ENCODE peak calls at places on chromosomes 6 and 20, in four cellular contexts. R is brain microvascular endothelial cell, M is neural progenitor cell, P is WTC11. F is an unnamed sample.

GRCh38 chr6:5619249-5619648 is 357.9 kb downstream of the FARS2 start:
- DNase-seq in R (no peak), M (no peak), P (no peak), F (no peak)

GRCh38 chr6:169456840-169457239 is 203.2 kb upstream of the THBS2 start:
- DNase-seq in R (no peak), M (no peak), P (no peak), F (no peak)

GRCh38 chr6:10385512-10386132 is 29.3 kb downstream of the TFAP2A start:
- DNase-seq in R (no peak), M (peak; percentile 50), P (peak; percentile 57), F (peak; percentile 28)

GRCh38 chr6:29924731-29925130 is 17.6 kb upstream of the HLA-A start:
- DNase-seq in R (no peak), M (no peak), P (no peak), F (no peak)

GRCh38 chr6:128251445-128251844 is 269.0 kb downstream of the PTPRK start:
- DNase-seq in R (no peak), M (no peak), P (no peak), F (no peak)

GRCh38 chr6:1832844-1833787 is 223.4 kb downstream of the FOXC1 start:
- DNase-seq in R (peak; percentile 13), M (no peak), P (no peak), F (peak; percentile 42)

GRCh38 chr20:19572031-19572430 is 186.0 kb upstream of the RIN2 start:
- DNase-seq in R (no peak), M (no peak), P (no peak), F (no peak)

GRCh38 chr6:56193846-56194245 is 53.5 kb downstream of the COL21A1 start:
- DNase-seq in R (peak; percentile 41), M (no peak), P (no peak), F (no peak)

GRCh38 chr6:7914991-7915789 is 4.6 kb upstream of the TXNDC5 start:
- DNase-seq in R (peak; percentile 89), M (no peak), P (no peak), F (no peak)

GRCh38 chr20:54069501-54069971 is 858 bp downstream of the BCAS1 start:
- DNase-seq in R (no peak), M (peak; percentile 16), P (no peak), F (no peak)

GRCh38 chr6:71446084-71446869 is 157.7 kb downstream of the OGFRL1 start:
- DNase-seq in R (no peak), M (no peak), P (no peak), F (no peak)

GRCh38 chr6:23137596-23137995 is 568.2 kb downstream of the HDGFL1 start:
- DNase-seq in R (peak; percentile 35), M (no peak), P (no peak), F (no peak)

GRCh38 chr6:49269190-49269589 is 193.9 kb downstream of the MMUT start:
- DNase-seq in R (no peak), M (no peak), P (no peak), F (no peak)

GRCh38 chr20:63641792-63642517 is 11.3 kb downstream of the STMN3 start:
- DNase-seq in R (peak; percentile 54), M (peak; percentile 95), P (peak; percentile 97), F (peak; percentile 97)

GRCh38 chr20:63633732-63634131 is 6.8 kb upstream of the GMEB2 start:
- DNase-seq in R (no peak), M (no peak), P (no peak), F (no peak)

GRCh38 chr6:141484726-141485125 is 648.0 kb upstream of the GJE1 start:
- DNase-seq in R (no peak), M (no peak), P (no peak), F (no peak)

GRCh38 chr6:9520417-9521151 is 894.3 kb downstream of the TFAP2A start:
- DNase-seq in R (peak; percentile 84), M (no peak), P (no peak), F (no peak)

GRCh38 chr20:18957328-18957727 is 143.7 kb downstream of the SCP2D1 start:
- DNase-seq in R (no peak), M (no peak), P (no peak), F (no peak)

GRCh38 chr6:96836579-96837137 is 619 bp downstream of the GPR63 start:
- DNase-seq in R (peak; percentile 14), M (peak; percentile 50), P (no peak), F (no peak)
- TF ChIP-seq CTCF in R (no peak), M (no peak), P (no peak), F (no peak)

GRCh38 chr6:135867332-135867731 is 15.8 kb downstream of the PDE7B start:
- DNase-seq in R (no peak), M (no peak), P (no peak), F (no peak)
- TF ChIP-seq CTCF in R (no peak), M (no peak), P (no peak), F (no peak)

DNA sequence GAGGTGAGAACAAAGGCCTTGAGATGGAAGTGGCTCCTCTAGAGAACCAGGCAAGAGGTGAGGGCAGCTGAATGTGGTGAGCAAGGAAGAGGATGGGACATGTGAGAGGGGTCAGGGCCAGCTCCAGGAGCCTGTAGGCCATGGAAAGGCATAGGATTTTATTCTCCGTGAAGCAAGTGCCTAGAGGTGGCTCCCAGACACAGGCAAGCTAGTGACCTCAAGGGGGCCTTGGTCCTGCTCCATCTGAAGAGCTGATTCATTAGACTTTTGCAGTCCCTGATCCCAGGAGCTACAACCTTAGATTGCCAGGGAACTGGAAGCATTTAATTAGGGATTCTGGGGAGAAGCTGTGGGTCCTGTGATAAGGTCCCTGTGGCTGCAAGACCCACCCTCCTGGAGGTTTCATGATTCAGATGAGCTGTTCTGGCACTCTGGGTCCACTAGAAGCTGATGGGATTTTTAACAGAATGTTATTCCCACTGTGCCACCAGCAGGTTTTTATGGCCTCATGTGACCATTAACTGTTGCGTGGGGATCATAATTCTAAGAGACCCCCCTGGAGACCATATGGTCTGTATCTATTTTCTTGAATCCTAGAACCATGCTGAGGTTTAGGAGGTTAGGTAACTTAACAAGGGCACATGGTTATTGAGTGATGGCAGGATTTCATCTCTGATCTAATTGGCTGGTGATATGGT is 90.5 kb downstream of the ELOVL5 start:
- DNase-seq in R (no peak), M (no peak), P (no peak), F (no peak)
- TF ChIP-seq CTCF in R (no peak), M (no peak), P (no peak), F (no peak)

DNA sequence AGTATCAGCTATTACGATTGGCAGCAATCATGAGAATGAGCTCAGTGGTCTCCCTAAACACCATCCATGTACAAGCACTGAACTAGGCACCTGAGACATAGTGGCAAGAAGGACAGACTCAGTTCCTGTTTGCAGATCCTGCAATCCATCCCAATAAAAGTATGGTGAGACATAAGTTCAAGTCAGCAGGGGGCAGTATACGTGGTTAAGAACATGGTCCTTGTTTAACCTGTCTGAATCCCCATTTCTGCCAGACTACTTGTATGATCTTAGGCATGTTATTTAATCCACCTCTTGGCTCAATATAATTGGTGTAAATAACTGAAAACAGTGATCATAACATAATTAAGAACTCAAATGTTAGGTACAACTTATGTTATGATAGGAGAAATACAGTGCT is 33.2 kb upstream of the PNISR start:
- DNase-seq in R (peak; percentile 36), M (peak; percentile 51), P (no peak), F (no peak)
- TF ChIP-seq CTCF in R (peak; percentile 47), M (peak; percentile 48), P (peak; percentile 35), F (no peak)

DNA sequence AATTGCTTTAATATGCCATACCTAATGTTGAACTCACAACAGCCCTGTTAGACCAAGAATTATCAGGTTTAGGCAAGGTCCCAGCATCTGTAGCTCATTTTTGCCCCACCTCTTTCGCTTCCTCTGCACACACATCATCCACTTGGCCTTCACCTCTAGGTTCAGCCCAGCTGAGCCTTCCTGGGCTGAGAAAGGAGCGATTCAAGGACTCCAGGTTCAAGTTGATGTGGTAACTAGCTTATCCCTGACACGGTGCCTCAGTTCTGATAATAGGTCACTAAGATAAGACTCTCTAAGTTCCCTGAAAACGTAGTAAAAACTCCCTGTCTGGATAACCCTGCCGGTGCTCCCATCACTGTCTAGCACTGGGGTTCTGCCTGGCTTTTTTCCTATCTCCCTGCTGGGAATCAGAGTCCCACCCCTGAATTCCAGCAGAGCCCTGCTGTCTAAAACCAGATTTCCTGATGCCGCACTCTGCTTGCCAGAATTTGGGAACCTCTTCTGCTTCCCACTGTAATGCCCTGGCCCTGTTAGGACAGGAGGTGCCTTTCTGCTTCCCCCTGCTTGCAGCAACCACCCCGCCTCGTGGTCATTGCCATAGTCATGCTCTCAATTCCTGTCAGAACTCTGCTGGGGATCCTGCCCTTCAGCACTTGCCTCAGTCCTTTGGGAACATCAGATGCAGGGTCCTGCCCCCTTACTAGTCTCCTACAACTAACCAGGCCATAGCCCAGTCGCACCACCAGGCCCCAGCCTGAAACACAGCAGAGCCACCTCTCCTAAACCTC is 47.6 kb downstream of the ALDH8A1 start:
- DNase-seq in R (no peak), M (no peak), P (no peak), F (no peak)
- TF ChIP-seq CTCF in R (no peak), M (no peak), P (no peak), F (no peak)

GRCh38 chr6:47810885-47811284 is 29.1 kb downstream of the OPN5 start:
- DNase-seq in R (no peak), M (peak; percentile 63), P (peak; percentile 31), F (no peak)
- TF ChIP-seq CTCF in R (no peak), M (peak; percentile 50), P (no peak), F (no peak)

GRCh38 chr6:44742828-44743372 is 355.4 kb downstream of the CDC5L start:
- DNase-seq in R (no peak), M (no peak), P (no peak), F (no peak)

GRCh38 chr6:44739163-44739562 is 351.7 kb downstream of the CDC5L start:
- DNase-seq in R (peak; percentile 16), M (peak; percentile 1), P (no peak), F (peak; percentile 38)

GRCh38 chr6:44738652-44739141 is 351.2 kb downstream of the CDC5L start:
- DNase-seq in R (peak; percentile 36), M (peak; percentile 18), P (no peak), F (peak; percentile 17)

GRCh38 chr6:44742201-44742600 is 354.7 kb downstream of the CDC5L start:
- DNase-seq in R (no peak), M (no peak), P (no peak), F (no peak)

DNA sequence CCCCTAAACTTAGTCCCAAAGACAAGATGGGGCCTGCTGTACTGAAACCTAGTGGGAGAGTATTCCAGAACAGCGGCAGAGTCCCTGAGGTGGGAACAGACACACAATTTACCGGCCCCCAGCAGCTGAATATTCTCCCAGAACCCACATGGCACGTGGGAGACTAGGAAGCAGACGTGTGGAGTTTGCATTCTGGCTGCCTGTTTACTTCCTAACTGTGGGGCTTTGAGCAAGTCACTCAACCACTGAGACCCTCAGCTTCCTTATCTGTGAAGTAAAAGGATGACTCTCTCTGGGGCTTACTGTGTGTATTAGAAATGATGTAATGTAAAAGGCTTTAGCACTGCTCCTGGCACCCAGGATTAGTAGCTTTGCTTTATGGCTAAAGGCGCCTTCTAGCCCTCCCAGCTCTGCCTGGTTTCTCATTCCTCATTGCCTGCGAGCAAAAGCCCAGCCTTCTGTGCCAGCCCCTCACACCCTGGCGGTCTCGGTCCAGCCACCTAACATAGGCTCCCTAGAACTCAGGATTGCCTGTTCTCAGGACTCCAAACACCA is 353.1 kb downstream of the CDC5L start:
- DNase-seq in R (no peak), M (no peak), P (no peak), F (no peak)
- TF ChIP-seq CTCF in R (no peak), M (no peak), P (no peak), F (no peak)

F was measured in nephron progenitor cell.